ENCODE peak calls at places on chromosomes 7 and 10, in nine cellular contexts. One of them, this sample, is unnamed.

GRCh38 chr7:149823631-149824199 is 14.5 kb upstream of the ZNF862 start:
- DNase-seq in lower leg skin: no peak
- DNase-seq in IMR-90: no peak
- DNase-seq in HCT116: no peak
- DNase-seq in NB4: no peak
- DNase-seq in transverse colon: no peak
- DNase-seq in prostate gland: no peak
- DNase-seq in heart left ventricle: no peak
- DNase-seq in K562: no peak
- DNase-seq in this sample: peak; percentile 40

GRCh38 chr7:5429253-5429856 is 5.7 kb upstream of the TNRC18 start:
- DNase-seq in lower leg skin: peak; percentile 91
- DNase-seq in IMR-90: peak; percentile 47
- DNase-seq in HCT116: no peak
- DNase-seq in NB4: peak; percentile 88
- DNase-seq in transverse colon: peak; percentile 71
- DNase-seq in prostate gland: no peak
- DNase-seq in heart left ventricle: peak; percentile 60
- DNase-seq in K562: peak; percentile 57
- DNase-seq in this sample: peak; percentile 69

GRCh38 chr10:18687195-18687594 is 28.0 kb downstream of the ARL5B start:
- DNase-seq in lower leg skin: no peak
- DNase-seq in IMR-90: peak; percentile 32
- DNase-seq in HCT116: no peak
- DNase-seq in NB4: no peak
- DNase-seq in transverse colon: no peak
- DNase-seq in prostate gland: no peak
- DNase-seq in heart left ventricle: no peak
- DNase-seq in K562: no peak
- DNase-seq in this sample: no peak

GRCh38 chr10:131435232-131435631 is 123.7 kb upstream of the TCERG1L start:
- DNase-seq in lower leg skin: no peak
- DNase-seq in IMR-90: no peak
- DNase-seq in HCT116: no peak
- DNase-seq in NB4: no peak
- DNase-seq in transverse colon: no peak
- DNase-seq in prostate gland: no peak
- DNase-seq in heart left ventricle: no peak
- DNase-seq in K562: no peak
- DNase-seq in this sample: no peak

GRCh38 chr7:44307905-44308740 is 17.3 kb downstream of the CAMK2B start:
- DNase-seq in lower leg skin: peak; percentile 85
- DNase-seq in IMR-90: no peak
- DNase-seq in HCT116: no peak
- DNase-seq in NB4: no peak
- DNase-seq in transverse colon: no peak
- DNase-seq in prostate gland: peak; percentile 50
- DNase-seq in heart left ventricle: no peak
- DNase-seq in K562: peak; percentile 3
- DNase-seq in this sample: no peak

GRCh38 chr10:112981553-112981952 is 31.5 kb downstream of the TCF7L2 start:
- DNase-seq in lower leg skin: no peak
- DNase-seq in IMR-90: no peak
- DNase-seq in HCT116: no peak
- DNase-seq in NB4: peak; percentile 77
- DNase-seq in transverse colon: no peak
- DNase-seq in prostate gland: no peak
- DNase-seq in heart left ventricle: no peak
- DNase-seq in K562: no peak
- DNase-seq in this sample: no peak

GRCh38 chr10:15046626-15047025 is 2.9 kb downstream of the OLAH start:
- DNase-seq in lower leg skin: peak; percentile 73
- DNase-seq in IMR-90: peak; percentile 33
- DNase-seq in HCT116: no peak
- DNase-seq in NB4: no peak
- DNase-seq in transverse colon: no peak
- DNase-seq in prostate gland: no peak
- DNase-seq in heart left ventricle: no peak
- DNase-seq in K562: no peak
- DNase-seq in this sample: no peak

GRCh38 chr7:94561841-94562514 is 52.4 kb downstream of the CASD1 start:
- DNase-seq in lower leg skin: no peak
- DNase-seq in IMR-90: peak; percentile 62
- DNase-seq in HCT116: no peak
- DNase-seq in NB4: no peak
- DNase-seq in transverse colon: no peak
- DNase-seq in prostate gland: no peak
- DNase-seq in heart left ventricle: no peak
- DNase-seq in K562: no peak
- DNase-seq in this sample: no peak

GRCh38 chr10:86594535-86594934 is 59.8 kb upstream of the OPN4 start:
- DNase-seq in lower leg skin: peak; percentile 15
- DNase-seq in IMR-90: peak; percentile 60
- DNase-seq in HCT116: peak; percentile 18
- DNase-seq in NB4: peak; percentile 37
- DNase-seq in transverse colon: no peak
- DNase-seq in prostate gland: no peak
- DNase-seq in heart left ventricle: no peak
- DNase-seq in K562: no peak
- DNase-seq in this sample: peak; percentile 14

GRCh38 chr10:29646238-29646902 is 11.6 kb upstream of the SVIL start:
- DNase-seq in lower leg skin: peak; percentile 91
- DNase-seq in IMR-90: peak; percentile 36
- DNase-seq in HCT116: no peak
- DNase-seq in NB4: peak; percentile 44
- DNase-seq in transverse colon: no peak
- DNase-seq in prostate gland: peak; percentile 60
- DNase-seq in heart left ventricle: no peak
- DNase-seq in K562: no peak
- DNase-seq in this sample: no peak

GRCh38 chr10:114402871-114403544 is 1.3 kb downstream of the AFAP1L2 start:
- DNase-seq in lower leg skin: peak; percentile 68
- DNase-seq in IMR-90: no peak
- DNase-seq in HCT116: no peak
- DNase-seq in NB4: no peak
- DNase-seq in transverse colon: no peak
- DNase-seq in prostate gland: no peak
- DNase-seq in heart left ventricle: no peak
- DNase-seq in K562: no peak
- DNase-seq in this sample: no peak

GRCh38 chr10:86443936-86444335 is 77.3 kb upstream of the GRID1 start:
- DNase-seq in lower leg skin: no peak
- DNase-seq in IMR-90: peak; percentile 52
- DNase-seq in HCT116: no peak
- DNase-seq in NB4: no peak
- DNase-seq in transverse colon: no peak
- DNase-seq in prostate gland: no peak
- DNase-seq in heart left ventricle: no peak
- DNase-seq in K562: no peak
- DNase-seq in this sample: no peak

GRCh38 chr10:79468841-79469585 is 23.6 kb upstream of the ZCCHC24 start:
- DNase-seq in lower leg skin: peak; percentile 59
- DNase-seq in IMR-90: no peak
- DNase-seq in HCT116: no peak
- DNase-seq in NB4: peak; percentile 23
- DNase-seq in transverse colon: no peak
- DNase-seq in prostate gland: no peak
- DNase-seq in heart left ventricle: no peak
- DNase-seq in K562: no peak
- DNase-seq in this sample: no peak

GRCh38 chr10:79471776-79472175 is 26.4 kb upstream of the ZCCHC24 start:
- DNase-seq in lower leg skin: peak; percentile 29
- DNase-seq in IMR-90: no peak
- DNase-seq in HCT116: no peak
- DNase-seq in NB4: no peak
- DNase-seq in transverse colon: no peak
- DNase-seq in prostate gland: no peak
- DNase-seq in heart left ventricle: no peak
- DNase-seq in K562: no peak
- DNase-seq in this sample: no peak

GRCh38 chr10:79468015-79468560 is 22.7 kb upstream of the ZCCHC24 start:
- DNase-seq in lower leg skin: no peak
- DNase-seq in IMR-90: no peak
- DNase-seq in HCT116: no peak
- DNase-seq in NB4: no peak
- DNase-seq in transverse colon: no peak
- DNase-seq in prostate gland: no peak
- DNase-seq in heart left ventricle: no peak
- DNase-seq in K562: peak; percentile 67
- DNase-seq in this sample: no peak

GRCh38 chr10:79472449-79472848 is 27.0 kb upstream of the ZCCHC24 start:
- DNase-seq in lower leg skin: peak; percentile 34
- DNase-seq in IMR-90: no peak
- DNase-seq in HCT116: no peak
- DNase-seq in NB4: no peak
- DNase-seq in transverse colon: no peak
- DNase-seq in prostate gland: no peak
- DNase-seq in heart left ventricle: no peak
- DNase-seq in K562: no peak
- DNase-seq in this sample: no peak

GRCh38 chr10:79470096-79470495 is 24.7 kb upstream of the ZCCHC24 start:
- DNase-seq in lower leg skin: peak; percentile 50
- DNase-seq in IMR-90: no peak
- DNase-seq in HCT116: no peak
- DNase-seq in NB4: no peak
- DNase-seq in transverse colon: no peak
- DNase-seq in prostate gland: no peak
- DNase-seq in heart left ventricle: no peak
- DNase-seq in K562: no peak
- DNase-seq in this sample: no peak
- TF ChIP-seq POLR2A in lower leg skin: no peak
- TF ChIP-seq POLR2A in IMR-90: no peak
- TF ChIP-seq POLR2A in HCT116: no peak
- TF ChIP-seq POLR2A in NB4: no peak
- TF ChIP-seq POLR2A in transverse colon: no peak
- TF ChIP-seq POLR2A in prostate gland: no peak
- TF ChIP-seq POLR2A in heart left ventricle: no peak
- TF ChIP-seq POLR2A in K562: no peak
- TF ChIP-seq POLR2A in this sample: no peak

GRCh38 chr7:126790763-126791162 is 462.0 kb downstream of the GRM8 start:
- DNase-seq in lower leg skin: no peak
- DNase-seq in IMR-90: no peak
- DNase-seq in HCT116: no peak
- DNase-seq in NB4: no peak
- DNase-seq in transverse colon: no peak
- DNase-seq in prostate gland: no peak
- DNase-seq in heart left ventricle: no peak
- DNase-seq in K562: no peak
- DNase-seq in this sample: no peak
- TF ChIP-seq CTCF in lower leg skin: no peak
- TF ChIP-seq CTCF in IMR-90: no peak
- TF ChIP-seq CTCF in HCT116: peak; percentile 8
- TF ChIP-seq CTCF in NB4: peak; percentile 8
- TF ChIP-seq CTCF in transverse colon: no peak
- TF ChIP-seq CTCF in prostate gland: no peak
- TF ChIP-seq CTCF in heart left ventricle: no peak
- TF ChIP-seq CTCF in K562: no peak
- TF ChIP-seq CTCF in this sample: no peak

GRCh38 chr7:100148559-100149328 is at the start of gene LAMTOR4:
- DNase-seq in lower leg skin: peak; percentile 100
- DNase-seq in IMR-90: peak; percentile 99
- DNase-seq in HCT116: peak; percentile 99
- DNase-seq in NB4: peak; percentile 100
- DNase-seq in transverse colon: peak; percentile 99
- DNase-seq in prostate gland: peak; percentile 100
- DNase-seq in heart left ventricle: peak; percentile 99
- DNase-seq in K562: peak; percentile 99
- DNase-seq in this sample: peak; percentile 98
- TF ChIP-seq POLR2A in lower leg skin: no peak
- TF ChIP-seq POLR2A in IMR-90: no peak
- TF ChIP-seq POLR2A in HCT116: peak; percentile 61
- TF ChIP-seq POLR2A in NB4: peak; percentile 87
- TF ChIP-seq POLR2A in transverse colon: peak; percentile 94
- TF ChIP-seq POLR2A in prostate gland: peak; percentile 82
- TF ChIP-seq POLR2A in heart left ventricle: peak; percentile 94
- TF ChIP-seq POLR2A in K562: peak; percentile 92
- TF ChIP-seq POLR2A in this sample: peak; percentile 84

DNA sequence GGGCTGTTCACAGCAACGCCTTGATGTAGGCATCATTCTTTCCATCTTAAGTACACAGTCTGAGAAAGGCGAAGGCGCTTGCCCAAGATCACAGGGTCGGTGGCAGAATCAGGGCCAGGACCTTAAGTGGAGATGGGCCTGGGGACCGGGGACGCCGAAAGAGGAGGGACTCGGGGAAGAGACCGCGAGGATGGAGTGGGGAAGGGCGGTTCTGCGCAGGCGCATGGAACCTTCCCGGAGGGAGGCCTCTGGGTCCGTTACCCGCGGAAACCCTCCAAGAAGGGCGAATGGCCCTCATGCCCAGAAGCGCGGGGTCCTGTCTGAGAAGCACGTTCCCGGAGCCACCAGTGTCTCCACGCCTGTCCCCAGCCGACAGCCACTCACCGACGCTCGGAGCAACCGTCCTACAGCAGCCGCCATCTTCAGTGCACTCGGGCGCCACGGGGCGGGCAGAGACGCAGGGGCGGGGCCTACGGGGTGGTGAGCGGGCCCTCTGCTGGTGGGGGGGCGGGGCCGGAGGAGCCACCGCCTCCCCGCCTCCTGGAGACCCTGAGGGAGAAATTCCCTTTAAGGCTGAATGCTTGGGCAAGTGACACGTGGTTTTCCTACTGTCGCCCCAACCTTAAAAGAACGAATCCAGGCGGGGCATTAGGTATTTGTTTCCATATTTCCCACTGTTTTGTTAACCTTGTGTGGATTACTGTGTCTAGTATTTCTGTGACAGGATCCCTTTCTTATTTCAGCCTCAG is at the start of gene PRDX3:
- DNase-seq in lower leg skin: peak; percentile 99
- DNase-seq in IMR-90: peak; percentile 83
- DNase-seq in HCT116: peak; percentile 85
- DNase-seq in NB4: peak; percentile 96
- DNase-seq in transverse colon: peak; percentile 95
- DNase-seq in prostate gland: peak; percentile 90
- DNase-seq in heart left ventricle: peak; percentile 94
- DNase-seq in K562: peak; percentile 91
- DNase-seq in this sample: peak; percentile 95
- TF ChIP-seq CTCF in lower leg skin: no peak
- TF ChIP-seq CTCF in IMR-90: peak; percentile 13
- TF ChIP-seq CTCF in HCT116: no peak
- TF ChIP-seq CTCF in NB4: no peak
- TF ChIP-seq CTCF in transverse colon: peak; percentile 17
- TF ChIP-seq CTCF in prostate gland: peak; percentile 41
- TF ChIP-seq CTCF in heart left ventricle: peak; percentile 12
- TF ChIP-seq CTCF in K562: peak; percentile 32
- TF ChIP-seq CTCF in this sample: no peak

DNA sequence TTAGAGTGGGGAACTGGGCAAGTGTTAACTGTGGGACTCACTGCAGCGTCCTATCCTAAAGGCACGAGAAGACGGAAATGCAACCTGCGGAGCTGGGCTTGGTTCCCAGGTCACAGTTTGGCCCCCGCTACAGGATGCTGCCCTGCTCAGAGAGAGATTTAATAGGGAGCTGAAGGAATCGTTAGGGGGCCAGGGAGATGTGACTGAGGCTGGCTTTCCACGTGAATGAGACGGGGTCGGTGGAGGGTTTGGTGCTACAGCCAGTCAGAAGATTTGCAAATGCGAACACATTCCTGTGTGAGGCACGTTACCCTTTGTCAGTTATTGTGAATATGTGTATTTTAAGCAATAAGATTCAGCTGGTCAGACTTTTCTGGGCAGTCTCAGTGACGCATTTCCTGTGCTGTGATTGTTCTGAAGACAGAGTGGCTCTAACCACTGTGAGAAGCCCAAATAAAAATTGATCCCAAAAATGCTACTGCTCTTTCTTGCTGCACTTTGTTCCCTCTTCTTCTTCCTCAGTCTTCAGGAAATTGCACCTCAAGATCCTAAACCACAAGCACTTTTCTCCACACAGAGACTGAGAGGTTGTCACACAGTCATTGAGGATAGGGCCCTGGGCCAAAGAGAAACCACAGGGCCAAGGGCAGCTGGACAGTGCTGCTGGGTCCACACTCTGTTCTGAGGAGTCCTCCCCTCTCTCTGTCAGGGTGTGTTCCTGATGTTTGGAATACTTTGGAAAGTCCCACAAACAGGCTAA is 21.2 kb downstream of the CYP17A1 start:
- DNase-seq in lower leg skin: no peak
- DNase-seq in IMR-90: peak; percentile 96
- DNase-seq in HCT116: no peak
- DNase-seq in NB4: peak; percentile 51
- DNase-seq in transverse colon: peak; percentile 34
- DNase-seq in prostate gland: no peak
- DNase-seq in heart left ventricle: peak; percentile 73
- DNase-seq in K562: no peak
- DNase-seq in this sample: peak; percentile 52
- TF ChIP-seq POLR2A in lower leg skin: no peak
- TF ChIP-seq POLR2A in IMR-90: peak; percentile 63
- TF ChIP-seq POLR2A in HCT116: no peak
- TF ChIP-seq POLR2A in NB4: no peak
- TF ChIP-seq POLR2A in transverse colon: peak; percentile 37
- TF ChIP-seq POLR2A in prostate gland: no peak
- TF ChIP-seq POLR2A in heart left ventricle: peak; percentile 14
- TF ChIP-seq POLR2A in K562: no peak
- TF ChIP-seq POLR2A in this sample: peak; percentile 8